ENCODE peak calls at places on chromosomes 5 and 9, in nine cellular contexts. U is GM23338, T is mesenchymal stem cell, E is activated gamma-delta T cell treated with Interleukin-2 at 50 U/mL for 16 hours, I is ELR, X is NCI-H510A treated with DMSO at 0.1 percent for 48 hours, P is putamen, Y is GM18507, Z is AG09319. L is an unnamed sample.

GRCh38 chr5:14726066-14726838 is 61.7 kb downstream of the OTULIN start:
- DNase-seq in I (peak; percentile 81), E (no peak), Y (no peak), U (no peak), Z (no peak), T (peak; percentile 78), P (no peak), X (no peak), L (no peak)

GRCh38 chr9:35553670-35554543 is 51.2 kb upstream of the TESK1 start:
- DNase-seq in E (no peak), Y (peak; percentile 28), P (peak; percentile 81), X (peak; percentile 2), T (peak; percentile 80), Z (peak; percentile 57), I (peak; percentile 87), U (peak; percentile 90), L (peak; percentile 51)

GRCh38 chr5:6715271-6715670 is 2.0 kb downstream of the TENT4A start:
- DNase-seq in Z (no peak), P (no peak), T (no peak), Y (no peak), E (no peak), I (no peak), X (no peak), U (no peak), L (no peak)

GRCh38 chr9:111969622-111970021 is 73.0 kb downstream of the UGCG start:
- DNase-seq in E (no peak), P (no peak), U (no peak), I (no peak), T (no peak), Y (no peak), X (no peak), Z (no peak), L (no peak)

GRCh38 chr5:9712506-9713285 is 82.5 kb upstream of the TAS2R1 start:
- DNase-seq in T (peak; percentile 88), U (no peak), I (peak; percentile 98), E (no peak), Y (no peak), Z (peak; percentile 69), P (no peak), X (no peak), L (no peak)

GRCh38 chr9:126980231-126980630 is 65.6 kb downstream of the RALGPS1 start:
- DNase-seq in T (no peak), I (no peak), P (no peak), Z (no peak), U (no peak), Y (no peak), E (no peak), X (no peak), L (no peak)

GRCh38 chr5:150517272-150518152 is 9.6 kb downstream of the NDST1 start:
- DNase-seq in X (peak; percentile 82), Z (peak; percentile 66), U (no peak), P (no peak), I (peak; percentile 99), Y (no peak), T (peak; percentile 85), E (no peak), L (peak; percentile 92)

GRCh38 chr5:129063483-129064136 is 30.9 kb upstream of the ISOC1 start:
- DNase-seq in U (no peak), I (no peak), P (peak; percentile 34), Z (no peak), T (no peak), Y (no peak), E (no peak), X (no peak), L (no peak)

GRCh38 chr5:32542216-32543059 is 42.9 kb upstream of the SUB1 start:
- DNase-seq in U (no peak), X (no peak), P (no peak), T (peak; percentile 35), Z (no peak), Y (no peak), E (no peak), I (peak; percentile 83), L (no peak)

GRCh38 chr9:112659906-112660305 is 58.0 kb downstream of the INIP start:
- DNase-seq in I (no peak), X (no peak), Y (no peak), U (no peak), E (no peak), Z (no peak), P (no peak), T (no peak), L (no peak)

GRCh38 chr5:178297751-178298150 is 65.1 kb upstream of the PHYKPL start:
- DNase-seq in E (no peak), T (no peak), U (no peak), P (no peak), Z (no peak), X (no peak), I (no peak), Y (no peak), L (no peak)

GRCh38 chr9:130201399-130201873 is 29.2 kb downstream of the NCS1 start:
- DNase-seq in X (no peak), T (no peak), I (no peak), P (no peak), E (no peak), Y (no peak), Z (no peak), U (no peak), L (no peak)

GRCh38 chr5:139749242-139749641 is 46.4 kb upstream of the PSD2 start:
- DNase-seq in E (no peak), Z (no peak), Y (no peak), X (no peak), I (no peak), T (no peak), U (no peak), P (no peak), L (peak; percentile 4)

GRCh38 chr9:123686131-123686848 is 243.6 kb downstream of the DENND1A start:
- DNase-seq in T (no peak), I (peak; percentile 5), P (no peak), E (no peak), U (no peak), X (no peak), Y (no peak), Z (no peak), L (no peak)

GRCh38 chr9:8895498-8896224 is 1096.1 kb upstream of the DMAC1 start:
- DNase-seq in P (peak; percentile 84), I (no peak), U (peak; percentile 79), Y (no peak), T (peak; percentile 50), E (no peak), Z (no peak), X (peak; percentile 30), L (peak; percentile 64)